ENCODE peak calls at places on chromosomes 2 and 18, in ten cellular contexts. S, A, K, R, W, Y, B, O, V and L are unnamed samples. For H3K36me3, the result is how much of the 10 kb centered on the place peaks cover.

GRCh38 chr18:46051731-46052461 is 20.2 kb downstream of the PSTPIP2 start:
- DNase-seq in O (peak), W (no peak), B (no peak), Y (peak), S (no peak), A (peak), R (no peak), K (no peak), V (peak), L (no peak)

GRCh38 chr2:60958800-60959199 is 58.7 kb upstream of the PEX13 start:
- DNase-seq in W (no peak), Y (peak), K (no peak), V (peak), O (peak), A (peak), R (no peak), S (no peak), B (no peak), L (no peak)

GRCh38 chr2:105143467-105144127 is 97.9 kb upstream of the GPR45 start:
- DNase-seq in Y (peak), R (peak), S (peak), V (peak), B (peak), W (no peak), A (no peak), K (no peak), O (peak), L (no peak)

GRCh38 chr2:121479882-121480522 is 50.7 kb upstream of the RNU4ATAC start:
- DNase-seq in W (no peak), B (peak), V (peak), K (no peak), R (no peak), O (peak), S (peak), A (no peak), Y (peak), L (no peak)

GRCh38 chr2:150517951-150518680 is 30.6 kb upstream of the RND3 start:
- DNase-seq in B (no peak), W (no peak), S (no peak), O (peak), K (no peak), Y (peak), A (peak), V (peak), R (no peak), L (no peak)

GRCh38 chr18:80202264-80202998 is 44.9 kb downstream of the PARD6G start:
- DNase-seq in Y (no peak), B (no peak), S (no peak), W (no peak), A (no peak), K (no peak), O (no peak), V (peak), R (no peak), L (no peak)

GRCh38 chr2:70668911-70669310 is 99.1 kb downstream of the ADD2 start:
- DNase-seq in V (no peak), O (no peak), W (no peak), S (no peak), B (no peak), R (no peak), Y (no peak), A (no peak), K (no peak), L (no peak)

GRCh38 chr2:193114827-193115226 is 920.1 kb upstream of the TMEFF2 start:
- DNase-seq in V (no peak), S (no peak), O (no peak), R (no peak), B (no peak), Y (no peak), W (no peak), A (no peak), K (no peak), L (no peak)

GRCh38 chr2:112065966-112066365 is 10.9 kb downstream of the TMEM87B start:
- DNase-seq in R (no peak), K (no peak), S (no peak), A (peak), V (peak), W (no peak), B (no peak), O (peak), Y (peak), L (no peak)

GRCh38 chr2:383173-383572 is 95.3 kb upstream of the ALKAL2 start:
- DNase-seq in B (peak), O (no peak), V (no peak), K (no peak), R (no peak), S (peak), A (no peak), Y (no peak), W (no peak), L (no peak)

GRCh38 chr2:218218409-218219185 is 1.6 kb downstream of the ARPC2 start:
- DNase-seq in V (no peak), S (no peak), Y (peak), K (peak), B (no peak), A (no peak), R (no peak), O (no peak), W (no peak), L (no peak)

GRCh38 chr2:46521215-46521683 is 41.9 kb downstream of the TMEM247 start:
- DNase-seq in R (no peak), Y (no peak), B (no peak), S (no peak), O (peak), W (no peak), A (peak), V (peak), K (no peak), L (no peak)

GRCh38 chr2:232537079-232537478 is 2.4 kb upstream of the CHRNG start:
- DNase-seq in V (no peak), A (no peak), Y (no peak), O (no peak), W (no peak), R (no peak), S (peak), K (no peak), B (peak), L (no peak)

GRCh38 chr18:10524507-10525425 is 1.1 kb upstream of the NAPG start:
- DNase-seq in O (peak), V (peak), A (peak), B (no peak), Y (peak), R (no peak), K (no peak), W (no peak), S (no peak), L (no peak)

GRCh38 chr2:85827879-85828569 is 60.8 kb downstream of the ST3GAL5 start:
- DNase-seq in A (no peak), V (no peak), Y (no peak), S (peak), B (no peak), K (no peak), O (no peak), R (no peak), W (no peak), L (no peak)

GRCh38 chr2:71157124-71157802 is 26.8 kb downstream of the MPHOSPH10 start:
- DNase-seq in O (no peak), K (peak), V (peak), A (peak), R (peak), W (peak), B (peak), Y (no peak), S (peak), L (peak)

GRCh38 chr2:127632592-127633489 is 13.1 kb upstream of the GPR17 start:
- DNase-seq in O (no peak), S (no peak), V (no peak), W (no peak), R (no peak), Y (no peak), K (no peak), A (no peak), B (no peak), L (no peak)

GRCh38 chr2:37782721-37783438 is 111.4 kb upstream of the CDC42EP3 start:
- DNase-seq in V (peak), S (no peak), A (peak), W (no peak), B (no peak), Y (no peak), K (no peak), R (no peak), O (no peak), L (no peak)

GRCh38 chr2:220174826-220175225 is 547.4 kb downstream of the SLC4A3 start:
- DNase-seq in A (no peak), S (no peak), W (no peak), V (no peak), Y (no peak), K (no peak), B (no peak), R (no peak), O (no peak), L (no peak)

GRCh38 chr18:48186084-48186798 is 222.9 kb downstream of the ZBTB7C start:
- DNase-seq in A (no peak), S (no peak), R (peak), O (no peak), V (no peak), Y (peak), B (peak), W (no peak), K (no peak), L (no peak)

GRCh38 chr2:83859553-83859952 is 599.5 kb downstream of the SUCLG1 start:
- DNase-seq in W (no peak), V (no peak), B (no peak), S (no peak), Y (no peak), O (no peak), K (no peak), R (no peak), A (no peak), L (no peak)

GRCh38 chr2:159145745-159146359 is 140.7 kb downstream of the WDSUB1 start:
- DNase-seq in K (no peak), B (no peak), W (no peak), Y (no peak), O (no peak), A (no peak), S (no peak), V (no peak), R (no peak), L (no peak)

GRCh38 chr2:166375205-166375735 is 474 bp downstream of the SCN9A start:
- DNase-seq in S (no peak), B (peak), Y (no peak), K (no peak), R (no peak), A (peak), O (peak), V (peak), W (no peak), L (no peak)

GRCh38 chr2:30422437-30422805 is 24.6 kb upstream of the LCLAT1 start:
- DNase-seq in B (no peak), Y (peak), V (peak), O (no peak), K (peak), R (no peak), W (no peak), S (no peak), A (peak), L (peak)

GRCh38 chr2:199488772-199489400 is 31.1 kb upstream of the SATB2 start:
- DNase-seq in Y (peak), K (peak), A (peak), S (peak), R (peak), V (peak), B (peak), W (peak), O (peak), L (no peak)

GRCh38 chr2:42314892-42315468 is 46.0 kb downstream of the COX7A2L start:
- DNase-seq in K (no peak), R (no peak), Y (peak), S (no peak), B (no peak), W (no peak), V (peak), A (peak), O (peak), L (no peak)

GRCh38 chr18:34280653-34281052 is 55.9 kb upstream of the NOL4 start:
- DNase-seq in R (no peak), O (no peak), W (no peak), B (peak), A (no peak), K (no peak), Y (no peak), S (no peak), V (no peak), L (no peak)

GRCh38 chr2:218476676-218477075 is 57.8 kb downstream of the VIL1 start:
- DNase-seq in A (peak), V (no peak), W (no peak), K (no peak), Y (no peak), O (no peak), B (no peak), S (no peak), R (no peak), L (no peak)

GRCh38 chr2:239106314-239106908 is 258.5 kb downstream of the TWIST2 start:
- DNase-seq in R (peak), O (peak), S (peak), Y (peak), W (peak), A (peak), K (no peak), V (peak), B (peak), L (no peak)

GRCh38 chr2:210461401-210461800 is 15.2 kb downstream of the LANCL1 start:
- DNase-seq in S (no peak), A (no peak), B (no peak), O (no peak), Y (no peak), R (no peak), W (no peak), V (no peak), K (no peak), L (no peak)

GRCh38 chr18:62505669-62506494 is 16.9 kb upstream of the ZCCHC2 start:
- DNase-seq in B (no peak), S (no peak), R (no peak), V (no peak), K (peak), W (no peak), A (no peak), O (no peak), Y (peak), L (no peak)

GRCh38 chr2:236338495-236339184 is 74.4 kb upstream of the ASB18 start:
- DNase-seq in O (peak), V (peak), A (no peak), W (no peak), Y (peak), K (no peak), B (peak), R (no peak), S (peak), L (no peak)

GRCh38 chr2:241926541-241927311 is 57.2 kb downstream of the RTP5 start:
- DNase-seq in B (no peak), O (no peak), K (no peak), W (no peak), S (peak), A (no peak), V (no peak), R (no peak), Y (no peak), L (no peak)

GRCh38 chr18:37873416-37873815 is 307.8 kb upstream of the CELF4 start:
- DNase-seq in S (peak), W (no peak), A (no peak), O (no peak), K (no peak), V (no peak), B (no peak), R (no peak), Y (no peak), L (no peak)

GRCh38 chr2:20111311-20112131 is 60.1 kb upstream of the LAPTM4A start:
- DNase-seq in O (no peak), W (no peak), B (no peak), K (no peak), V (no peak), R (no peak), Y (no peak), S (no peak), A (no peak), L (no peak)

GRCh38 chr18:46239549-46239948 is 135.4 kb downstream of the HAUS1 start:
- DNase-seq in A (no peak), V (no peak), W (no peak), Y (no peak), S (no peak), B (no peak), O (no peak), R (no peak), K (no peak), L (no peak)

GRCh38 chr2:96174251-96175144 is 29.3 kb upstream of the DUSP2 start:
- DNase-seq in A (peak), Y (peak), K (peak), B (peak), S (peak), O (peak), V (peak), R (peak), W (peak), L (no peak)

GRCh38 chr2:27320958-27321543 is 1.8 kb downstream of the MPV17 start:
- DNase-seq in A (peak), O (peak), V (peak), S (peak), B (peak), K (no peak), W (no peak), R (no peak), Y (peak), L (no peak)

DNA sequence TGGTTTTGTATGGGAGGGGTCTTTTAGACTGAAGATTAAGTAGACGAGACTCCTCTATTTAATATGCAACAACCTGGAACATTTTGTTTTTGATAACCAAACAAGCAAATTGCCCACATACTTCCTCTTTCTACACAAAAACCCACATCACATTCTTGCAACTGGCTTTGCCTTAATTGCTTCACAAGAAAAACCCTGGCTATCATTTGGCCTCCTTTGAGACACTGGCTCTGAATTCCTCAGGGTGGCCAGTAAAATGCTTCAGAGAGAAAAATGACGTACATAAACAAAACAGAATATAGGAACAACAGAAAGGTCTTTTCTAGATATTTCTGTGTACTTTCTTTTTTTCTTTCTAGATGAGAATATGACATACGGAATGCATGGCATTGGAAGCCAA is 103.0 kb downstream of the TRIB2 start:
- DNase-seq in W (no peak), R (no peak), K (no peak), S (no peak), B (no peak), Y (no peak), A (peak), O (peak), V (peak), L (no peak)
- H3K9ac ChIP-seq in W (no peak), R (no peak), K (no peak), S (no peak), B (no peak), Y (no peak), A (no peak), O (peak), V (peak), L (no peak)

DNA sequence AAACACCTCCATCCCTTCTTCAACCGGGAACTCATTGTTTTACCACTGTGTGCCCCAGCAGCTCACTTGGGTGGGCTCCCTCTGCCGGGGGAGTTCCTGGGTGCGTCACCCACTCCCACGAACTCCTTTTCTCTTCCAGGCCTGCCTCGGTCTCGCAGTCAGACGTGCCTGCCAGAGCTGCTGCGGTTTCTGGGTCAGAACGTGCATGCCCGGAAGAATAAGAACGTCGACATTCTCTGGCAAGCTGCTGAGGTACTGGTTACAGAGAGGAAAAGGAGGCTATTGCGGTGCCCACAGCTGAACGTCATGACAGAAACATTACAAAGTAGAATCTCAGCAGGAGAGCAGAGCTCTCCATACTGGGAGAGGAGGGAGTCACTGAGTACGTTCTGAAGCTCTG is 35.6 kb downstream of the COA5 start:
- DNase-seq in O (peak), K (no peak), B (no peak), A (no peak), S (no peak), W (no peak), R (no peak), Y (no peak), V (peak), L (no peak)
- H3K36me3 ChIP-seq in O (under half), K (half or more), B (under half), A (under half), S (half or more), W (half or more), R (under half), Y (under half), V (under half), L (under half)

DNA sequence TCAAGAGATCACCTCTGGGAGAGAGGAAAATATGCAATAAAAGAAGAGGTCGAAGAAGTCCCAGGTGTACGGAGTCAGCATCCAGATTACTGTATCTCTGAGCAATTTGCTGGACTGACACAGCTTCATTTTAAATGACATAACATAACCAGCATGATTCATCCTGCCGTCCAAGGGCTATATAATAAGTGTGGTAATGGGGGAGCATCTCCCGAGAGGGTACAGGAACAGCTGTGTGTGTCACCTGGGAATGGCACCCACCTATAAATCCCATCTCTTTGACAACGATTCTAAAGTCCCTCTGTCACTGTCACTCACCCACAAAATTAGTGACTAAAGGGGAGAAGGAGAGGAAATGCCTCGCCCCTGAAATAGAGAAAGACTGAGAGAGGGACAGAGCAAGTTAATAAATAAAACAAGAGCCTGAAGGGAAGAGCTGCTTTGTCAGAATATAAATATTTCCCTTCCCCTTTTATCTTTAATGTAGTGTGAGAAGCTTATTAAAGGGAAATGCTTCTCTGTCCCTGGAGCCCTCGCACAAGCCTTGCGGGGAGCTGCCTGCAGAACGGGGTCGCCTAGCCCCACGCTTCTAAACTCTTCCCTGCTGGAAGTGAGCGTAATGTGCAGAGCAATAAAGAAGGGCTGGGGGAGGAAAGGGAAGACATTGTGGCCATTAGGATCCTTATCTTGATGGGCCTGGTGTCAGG is 19.2 kb upstream of the FZD7 start:
- DNase-seq in O (no peak), V (peak), W (no peak), R (no peak), B (no peak), S (no peak), K (no peak), A (peak), Y (peak), L (no peak)
- H3K9ac ChIP-seq in O (no peak), V (no peak), W (no peak), R (no peak), B (no peak), S (no peak), K (no peak), A (no peak), Y (no peak), L (no peak)

GRCh38 chr2:10654069-10654468 is 35.7 kb downstream of the NOL10 start:
- DNase-seq in R (no peak), K (no peak), S (no peak), Y (peak), B (no peak), A (peak), W (no peak), V (peak), O (peak), L (no peak)
- H3K36me3 ChIP-seq in R (under half), K (half or more), S (half or more), Y (under half), B (under half), A (under half), W (half or more), V (under half), O (under half), L (half or more)

DNA sequence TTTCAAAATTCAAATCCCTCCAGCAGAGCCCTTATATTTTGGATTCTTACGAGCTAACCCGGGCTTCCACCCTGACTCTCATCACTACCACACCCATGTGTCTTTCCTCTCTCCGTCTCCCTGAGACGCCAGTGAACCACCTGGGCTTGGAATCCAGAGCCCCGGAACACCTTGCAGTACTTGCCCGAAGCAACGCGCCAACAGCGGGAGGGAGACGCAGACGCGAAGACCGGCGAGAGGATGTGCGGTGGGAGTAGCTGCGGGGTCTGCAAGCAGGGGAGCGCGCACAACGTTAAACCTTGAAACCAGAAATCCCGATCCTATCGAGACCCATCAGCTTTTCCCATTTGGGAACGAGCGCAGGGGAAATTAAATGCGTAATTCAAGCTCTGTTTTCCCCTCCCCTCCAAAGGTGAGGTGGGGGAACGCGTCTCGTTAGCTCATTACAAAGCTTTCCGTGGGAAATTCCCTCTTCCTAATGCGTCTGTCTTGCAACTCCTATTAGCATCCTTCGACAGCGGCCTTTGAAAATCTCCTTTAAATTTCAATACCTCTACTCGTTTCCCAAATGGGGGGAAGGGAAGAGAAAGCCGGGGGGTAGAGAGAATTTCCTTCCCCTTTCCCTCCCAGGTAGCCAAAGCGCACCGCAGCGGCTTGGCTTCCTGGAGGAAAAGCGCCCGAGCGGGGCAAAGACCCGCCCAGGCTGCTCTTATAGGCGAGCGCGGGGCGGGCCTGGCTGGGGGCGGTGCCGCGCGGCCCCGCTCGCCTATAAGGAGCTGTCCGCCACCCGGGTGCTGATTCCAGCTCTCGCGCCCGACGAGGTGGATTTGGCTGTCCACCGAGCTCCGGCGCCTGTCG is at the start of gene CNTNAP5:
- DNase-seq in R (peak), O (peak), K (no peak), W (peak), A (no peak), S (peak), Y (peak), V (peak), B (peak), L (no peak)
- H3K9ac ChIP-seq in R (peak), O (no peak), K (no peak), W (peak), A (no peak), S (peak), Y (no peak), V (no peak), B (no peak), L (no peak)